ENCODE peak calls at places on chromosome 3, in ten cellular contexts. C is heart right ventricle, H is HCT116, W is posterior cingulate gyrus, I is ACHN, F is caudate nucleus, A is transverse colon, U is hepatocyte, S is NCI-H226, D is GM12891. M is an unnamed sample.

GRCh38 chr3:135992072-135992471 is 26.5 kb downstream of the PPP2R3A start:
- DNase-seq in C (no peak), H (peak), W (no peak), I (peak), F (no peak), A (no peak), U (no peak), S (peak), D (no peak), M (no peak)

GRCh38 chr3:127597020-127597771 is 1.0 kb upstream of the MCM2 start:
- DNase-seq in C (no peak), H (no peak), W (no peak), I (no peak), F (no peak), A (no peak), U (no peak), S (no peak), D (no peak), M (no peak)

GRCh38 chr3:14506626-14507344 is 33.4 kb downstream of the GRIP2 start:
- DNase-seq in C (no peak), H (no peak), W (no peak), I (no peak), F (no peak), A (no peak), U (no peak), S (no peak), D (no peak), M (no peak)

GRCh38 chr3:167380004-167380689 is at the start of gene ZBBX:
- DNase-seq in C (peak), H (peak), W (peak), I (peak), F (peak), A (peak), U (peak), S (peak), D (peak), M (peak)

GRCh38 chr3:140206196-140207040 is 271.4 kb downstream of the CLSTN2 start:
- DNase-seq in C (no peak), H (no peak), W (no peak), I (peak), F (no peak), A (no peak), U (peak), S (peak), D (no peak), M (no peak)

GRCh38 chr3:61250784-61251173 is 473 bp downstream of the FHIT start:
- DNase-seq in C (no peak), H (peak), W (no peak), I (peak), F (peak), A (peak), U (peak), S (no peak), D (peak), M (no peak)

GRCh38 chr3:23575697-23576096 is 230.1 kb upstream of the UBE2E1 start:
- DNase-seq in C (no peak), H (no peak), W (no peak), I (no peak), F (no peak), A (no peak), U (no peak), S (peak), D (no peak), M (no peak)

GRCh38 chr3:72143322-72143721 is 358.4 kb upstream of the PROK2 start:
- DNase-seq in C (no peak), H (no peak), W (no peak), I (peak), F (no peak), A (no peak), U (no peak), S (no peak), D (no peak), M (no peak)